ENCODE peak calls at places on chromosomes 2 and 18, in four cellular contexts. One of them, this sample, is unnamed.

GRCh38 chr2:109341363-109341762 is 212.4 kb downstream of the SH3RF3 start:
- DNase-seq in hypothalamus: no peak
- DNase-seq in HTR-8/SVneo: no peak
- DNase-seq in Ammon's horn: no peak
- DNase-seq in this sample: no peak

GRCh38 chr2:151640087-151640486 is 94.2 kb downstream of the NEB start:
- DNase-seq in hypothalamus: no peak
- DNase-seq in HTR-8/SVneo: no peak
- DNase-seq in Ammon's horn: no peak
- DNase-seq in this sample: no peak

GRCh38 chr2:234071664-234072063 is 21.2 kb downstream of the SPP2 start:
- DNase-seq in hypothalamus: no peak
- DNase-seq in HTR-8/SVneo: no peak
- DNase-seq in Ammon's horn: no peak
- DNase-seq in this sample: no peak

GRCh38 chr2:79757526-79757925 is 244.7 kb downstream of the CTNNA2 start:
- DNase-seq in hypothalamus: no peak
- DNase-seq in HTR-8/SVneo: no peak
- DNase-seq in Ammon's horn: no peak
- DNase-seq in this sample: no peak

GRCh38 chr2:120344991-120345975 is 653 bp upstream of the INHBB start:
- DNase-seq in hypothalamus: no peak
- DNase-seq in HTR-8/SVneo: no peak
- DNase-seq in Ammon's horn: no peak
- DNase-seq in this sample: no peak

GRCh38 chr2:27854224-27854623 is 36.0 kb downstream of the RBKS start:
- DNase-seq in hypothalamus: no peak
- DNase-seq in HTR-8/SVneo: no peak
- DNase-seq in Ammon's horn: no peak
- DNase-seq in this sample: no peak

GRCh38 chr2:10865841-10866240 is 45.9 kb upstream of the KCNF1 start:
- DNase-seq in hypothalamus: no peak
- DNase-seq in HTR-8/SVneo: no peak
- DNase-seq in Ammon's horn: no peak
- DNase-seq in this sample: no peak

GRCh38 chr2:104656496-104657310 is 197.2 kb upstream of the POU3F3 start:
- DNase-seq in hypothalamus: no peak
- DNase-seq in HTR-8/SVneo: no peak
- DNase-seq in Ammon's horn: peak
- DNase-seq in this sample: no peak

GRCh38 chr2:100818606-100819364 is 1.2 kb upstream of the NPAS2 start:
- DNase-seq in hypothalamus: no peak
- DNase-seq in HTR-8/SVneo: peak
- DNase-seq in Ammon's horn: peak
- DNase-seq in this sample: no peak

GRCh38 chr18:27605107-27605834 is 420.2 kb upstream of the CHST9 start:
- DNase-seq in hypothalamus: peak
- DNase-seq in HTR-8/SVneo: peak
- DNase-seq in Ammon's horn: peak
- DNase-seq in this sample: peak

GRCh38 chr18:47323158-47323557 is 71.7 kb upstream of the SKOR2 start:
- DNase-seq in hypothalamus: no peak
- DNase-seq in HTR-8/SVneo: peak
- DNase-seq in Ammon's horn: no peak
- DNase-seq in this sample: no peak

GRCh38 chr18:44584900-44585299 is 95.8 kb upstream of the SETBP1 start:
- DNase-seq in hypothalamus: no peak
- DNase-seq in HTR-8/SVneo: no peak
- DNase-seq in Ammon's horn: no peak
- DNase-seq in this sample: no peak

GRCh38 chr18:24049142-24049541 is 34.6 kb downstream of the TTC39C start:
- DNase-seq in hypothalamus: no peak
- DNase-seq in HTR-8/SVneo: no peak
- DNase-seq in Ammon's horn: no peak
- DNase-seq in this sample: no peak

GRCh38 chr18:48007955-48008701 is 77.7 kb upstream of the SMAD2 start:
- DNase-seq in hypothalamus: peak
- DNase-seq in HTR-8/SVneo: peak
- DNase-seq in Ammon's horn: peak
- DNase-seq in this sample: no peak

GRCh38 chr18:29154196-29154757 is 977.3 kb upstream of the CDH2 start:
- DNase-seq in hypothalamus: no peak
- DNase-seq in HTR-8/SVneo: no peak
- DNase-seq in Ammon's horn: no peak
- DNase-seq in this sample: no peak

GRCh38 chr2:71602115-71602495 is 148.7 kb downstream of the DYSF start:
- DNase-seq in hypothalamus: no peak
- DNase-seq in HTR-8/SVneo: no peak
- DNase-seq in Ammon's horn: no peak
- DNase-seq in this sample: no peak

GRCh38 chr2:240250985-240251847 is 110.8 kb upstream of the OTOS start:
- DNase-seq in hypothalamus: peak
- DNase-seq in HTR-8/SVneo: peak
- DNase-seq in Ammon's horn: peak
- DNase-seq in this sample: peak

GRCh38 chr18:49072524-49072934 is 121.8 kb upstream of the SMAD7 start:
- DNase-seq in hypothalamus: no peak
- DNase-seq in HTR-8/SVneo: no peak
- DNase-seq in Ammon's horn: no peak
- DNase-seq in this sample: no peak

GRCh38 chr2:42848726-42849290 is 56.4 kb upstream of the HAAO start:
- DNase-seq in hypothalamus: no peak
- DNase-seq in HTR-8/SVneo: no peak
- DNase-seq in Ammon's horn: no peak
- DNase-seq in this sample: no peak